ENCODE peak calls at places on chromosomes 12 and 14, in four cellular contexts. N, I, C and D are unnamed samples.

GRCh38 chr14:68248481-68249255 is 429.1 kb downstream of the RAD51B start:
- DNase-seq in N (peak; percentile 54), I (peak; percentile 79), C (no peak), D (peak; percentile 86)

GRCh38 chr12:131929530-131930456 is 717 bp downstream of the PUS1 start:
- DNase-seq in N (peak; percentile 29), I (no peak), C (no peak), D (no peak)

GRCh38 chr12:52806821-52807543 is 6.9 kb downstream of the KRT4 start:
- DNase-seq in N (no peak), I (no peak), C (no peak), D (no peak)

GRCh38 chr12:92208613-92209121 is 63.0 kb upstream of the BTG1 start:
- DNase-seq in N (peak; percentile 70), I (peak; percentile 4), C (no peak), D (no peak)

GRCh38 chr14:105385322-105385637 is 13.1 kb upstream of the TEX22 start:
- DNase-seq in N (no peak), I (no peak), C (no peak), D (no peak)

GRCh38 chr14:50335389-50335788 is 23.3 kb downstream of the DMAC2L start:
- DNase-seq in N (no peak), I (no peak), C (no peak), D (no peak)

GRCh38 chr14:106372870-106373657 is 846.7 kb downstream of the TMEM121 start:
- DNase-seq in N (peak; percentile 66), I (peak; percentile 49), C (peak; percentile 59), D (no peak)

GRCh38 chr12:25977047-25977446 is 18.6 kb downstream of the RASSF8 start:
- DNase-seq in N (no peak), I (no peak), C (no peak), D (no peak)

GRCh38 chr12:94427520-94428381 is 31.9 kb downstream of the CEP83 start:
- DNase-seq in N (peak; percentile 49), I (peak; percentile 94), C (no peak), D (peak; percentile 63)

GRCh38 chr12:105084251-105085250 is at the start of gene ALDH1L2:
- DNase-seq in N (peak; percentile 81), I (peak; percentile 35), C (no peak), D (peak; percentile 93)

GRCh38 chr14:93912785-93913184 is 14.4 kb upstream of the FAM181A start:
- DNase-seq in N (no peak), I (no peak), C (no peak), D (no peak)

GRCh38 chr14:76294876-76295275 is 81.1 kb upstream of the ESRRB start:
- DNase-seq in N (no peak), I (no peak), C (no peak), D (no peak)

GRCh38 chr12:45178771-45179170 is 37.1 kb upstream of the ANO6 start:
- DNase-seq in N (no peak), I (no peak), C (no peak), D (no peak)

GRCh38 chr12:124632510-124632909 is 65.1 kb upstream of the NCOR2 start:
- DNase-seq in N (no peak), I (no peak), C (no peak), D (no peak)

GRCh38 chr12:57756406-57757341 is 1.8 kb downstream of the MARCHF9 start:
- DNase-seq in N (no peak), I (peak; percentile 10), C (peak; percentile 40), D (no peak)

GRCh38 chr14:24274101-24274543 is 2.7 kb upstream of the RABGGTA start:
- DNase-seq in N (no peak), I (no peak), C (no peak), D (no peak)

GRCh38 chr14:104075530-104076151 is 9.9 kb upstream of the ASPG start:
- DNase-seq in N (no peak), I (peak; percentile 62), C (no peak), D (no peak)

GRCh38 chr14:61252354-61253063 is 28.6 kb downstream of the TMEM30B start:
- DNase-seq in N (peak; percentile 72), I (peak; percentile 99), C (no peak), D (peak; percentile 96)

GRCh38 chr12:124328116-124328515 is 33.2 kb downstream of the RFLNA start:
- DNase-seq in N (no peak), I (no peak), C (no peak), D (no peak)

GRCh38 chr12:6507102-6507998 is 13.4 kb downstream of the NCAPD2 start:
- DNase-seq in N (peak; percentile 18), I (no peak), C (no peak), D (no peak)

GRCh38 chr12:123141615-123142517 is 9.0 kb downstream of the PITPNM2 start:
- DNase-seq in N (peak; percentile 35), I (peak; percentile 88), C (no peak), D (no peak)

GRCh38 chr14:49480053-49480452 is 106.1 kb downstream of the RPS29 start:
- DNase-seq in N (no peak), I (no peak), C (no peak), D (no peak)

GRCh38 chr12:109058773-109059172 is 6.4 kb downstream of the USP30 start:
- DNase-seq in N (no peak), I (no peak), C (no peak), D (no peak)

GRCh38 chr12:119225454-119225853 is 46.7 kb downstream of the HSPB8 start:
- DNase-seq in N (no peak), I (peak; percentile 84), C (no peak), D (no peak)

GRCh38 chr12:77734489-77734888 is 96.2 kb upstream of the NAV3 start:
- DNase-seq in N (no peak), I (no peak), C (no peak), D (peak; percentile 52)

GRCh38 chr12:72076558-72076915 is 137.9 kb downstream of the TPH2 start:
- DNase-seq in N (no peak), I (no peak), C (no peak), D (no peak)

GRCh38 chr14:23299186-23299521 is 3.5 kb downstream of the PPP1R3E start:
- DNase-seq in N (no peak), I (no peak), C (no peak), D (no peak)

GRCh38 chr14:53963491-53964227 is 7.0 kb upstream of the BMP4 start:
- DNase-seq in N (no peak), I (no peak), C (no peak), D (no peak)

GRCh38 chr14:24067133-24068082 is 4.0 kb upstream of the CPNE6 start:
- DNase-seq in N (no peak), I (no peak), C (no peak), D (no peak)

GRCh38 chr12:3683670-3684069 is 69.2 kb downstream of the CRACR2A start:
- DNase-seq in N (no peak), I (no peak), C (no peak), D (no peak)

GRCh38 chr12:68393398-68393797 is 61.2 kb upstream of the MDM1 start:
- DNase-seq in N (no peak), I (no peak), C (no peak), D (no peak)

GRCh38 chr14:68692916-68693771 is 99.7 kb downstream of the ZFP36L1 start:
- DNase-seq in N (no peak), I (no peak), C (no peak), D (peak; percentile 67)

GRCh38 chr12:28108599-28108998 is 81.7 kb upstream of the CCDC91 start:
- DNase-seq in N (no peak), I (no peak), C (no peak), D (no peak)

GRCh38 chr14:50829472-50830043 is 1.4 kb downstream of the NIN start:
- DNase-seq in N (no peak), I (peak; percentile 68), C (no peak), D (no peak)

GRCh38 chr14:21860172-21860571 is 186.6 kb upstream of the OR4E1 start:
- DNase-seq in N (no peak), I (no peak), C (no peak), D (no peak)

GRCh38 chr12:93968518-93968917 is 179.9 kb upstream of the PLXNC1 start:
- DNase-seq in N (no peak), I (no peak), C (no peak), D (no peak)

GRCh38 chr12:58314610-58315009 is 373.2 kb downstream of the ATP23 start:
- DNase-seq in N (no peak), I (no peak), C (no peak), D (peak; percentile 46)

GRCh38 chr12:53476769-53477209 is 22.5 kb downstream of the MAP3K12 start:
- DNase-seq in N (no peak), I (no peak), C (no peak), D (no peak)

GRCh38 chr14:19800282-19801117 is 3.1 kb upstream of the OR4N2 start:
- DNase-seq in N (no peak), I (no peak), C (no peak), D (no peak)